ENCODE peak calls at places on chromosomes 12 and 14, in six cellular contexts. O is fibroblast of lung, K is K562, A is H1, C is endothelial cell of umbilical vein, E is neural progenitor cell. U is an unnamed sample.

GRCh38 chr12:50626026-50626425 is 121.2 kb downstream of the DIP2B start:
- DNase-seq in O (no peak), K (no peak), A (no peak), C (no peak), E (no peak), U (peak; percentile 85)

GRCh38 chr14:29461131-29461530 is 466.5 kb downstream of the PRKD1 start:
- DNase-seq in O (no peak), K (no peak), A (no peak), C (no peak), E (no peak), U (no peak)

GRCh38 chr14:80615831-80616230 is 325.7 kb downstream of the CEP128 start:
- DNase-seq in O (no peak), K (no peak), A (no peak), C (no peak), E (no peak), U (no peak)

GRCh38 chr12:10967409-10967808 is 19.3 kb downstream of the TAS2R50 start:
- DNase-seq in O (peak; percentile 62), K (no peak), A (no peak), C (peak; percentile 79), E (no peak), U (peak; percentile 30)

GRCh38 chr12:121963341-121964018 is 45.1 kb downstream of the CFAP251 start:
- DNase-seq in O (no peak), K (no peak), A (no peak), C (no peak), E (no peak), U (no peak)

GRCh38 chr14:61430066-61430757 is 108.8 kb downstream of the PRKCH start:
- DNase-seq in O (no peak), K (no peak), A (no peak), C (no peak), E (no peak), U (no peak)

GRCh38 chr12:569803-570236 is 93.4 kb downstream of the NINJ2 start:
- DNase-seq in O (peak; percentile 77), K (peak; percentile 86), A (no peak), C (peak; percentile 58), E (peak; percentile 92), U (no peak)

GRCh38 chr12:34401659-34402227 is 379.4 kb downstream of the ALG10 start:
- DNase-seq in O (no peak), K (peak; percentile 1), A (no peak), C (no peak), E (no peak), U (no peak)

GRCh38 chr14:82182646-82183045 is 649.0 kb upstream of the SEL1L start:
- DNase-seq in O (no peak), K (no peak), A (no peak), C (no peak), E (no peak), U (no peak)

GRCh38 chr12:54890339-54890738 is 36.0 kb downstream of the MUCL1 start:
- DNase-seq in O (no peak), K (no peak), A (no peak), C (no peak), E (no peak), U (no peak)

GRCh38 chr12:79635676-79636075 is 55.1 kb downstream of the PAWR start:
- DNase-seq in O (no peak), K (no peak), A (no peak), C (no peak), E (no peak), U (peak; percentile 53)

GRCh38 chr12:57110189-57111045 is 745 bp downstream of the STAT6 start:
- DNase-seq in O (no peak), K (peak; percentile 78), A (no peak), C (peak; percentile 59), E (peak; percentile 91), U (no peak)

GRCh38 chr12:42507031-42507430 is 82.5 kb downstream of the PRICKLE1 start:
- DNase-seq in O (no peak), K (no peak), A (no peak), C (no peak), E (no peak), U (no peak)

GRCh38 chr12:89258240-89258969 is 93.9 kb downstream of the DUSP6 start:
- DNase-seq in O (no peak), K (no peak), A (no peak), C (no peak), E (no peak), U (no peak)

GRCh38 chr12:13211191-13211858 is 14.8 kb downstream of the EMP1 start:
- DNase-seq in O (peak; percentile 82), K (no peak), A (no peak), C (no peak), E (no peak), U (no peak)

GRCh38 chr12:12691549-12691948 is 4.4 kb downstream of the GPR19 start:
- DNase-seq in O (no peak), K (no peak), A (no peak), C (no peak), E (no peak), U (no peak)

GRCh38 chr14:83133986-83134664 is 1600.5 kb upstream of the SEL1L start:
- DNase-seq in O (no peak), K (no peak), A (no peak), C (no peak), E (peak; percentile 69), U (no peak)

GRCh38 chr12:94297325-94297724 is 148.9 kb downstream of the PLXNC1 start:
- DNase-seq in O (no peak), K (no peak), A (no peak), C (no peak), E (no peak), U (no peak)

GRCh38 chr14:64826845-64827244 is 52.9 kb downstream of the SPTB start:
- DNase-seq in O (no peak), K (no peak), A (no peak), C (no peak), E (no peak), U (no peak)

GRCh38 chr12:89067436-89067835 is 284.9 kb downstream of the DUSP6 start:
- DNase-seq in O (peak; percentile 93), K (no peak), A (no peak), C (no peak), E (no peak), U (no peak)

GRCh38 chr14:100668352-100668751 is 58.3 kb upstream of the DLK1 start:
- DNase-seq in O (no peak), K (no peak), A (no peak), C (no peak), E (no peak), U (no peak)

GRCh38 chr12:102216086-102216691 is 18.6 kb upstream of the PMCH start:
- DNase-seq in O (peak; percentile 63), K (no peak), A (no peak), C (peak; percentile 55), E (no peak), U (no peak)

GRCh38 chr12:70443274-70443673 is 77.2 kb downstream of the KCNMB4 start:
- DNase-seq in O (peak; percentile 58), K (no peak), A (no peak), C (peak; percentile 8), E (no peak), U (no peak)

DNA sequence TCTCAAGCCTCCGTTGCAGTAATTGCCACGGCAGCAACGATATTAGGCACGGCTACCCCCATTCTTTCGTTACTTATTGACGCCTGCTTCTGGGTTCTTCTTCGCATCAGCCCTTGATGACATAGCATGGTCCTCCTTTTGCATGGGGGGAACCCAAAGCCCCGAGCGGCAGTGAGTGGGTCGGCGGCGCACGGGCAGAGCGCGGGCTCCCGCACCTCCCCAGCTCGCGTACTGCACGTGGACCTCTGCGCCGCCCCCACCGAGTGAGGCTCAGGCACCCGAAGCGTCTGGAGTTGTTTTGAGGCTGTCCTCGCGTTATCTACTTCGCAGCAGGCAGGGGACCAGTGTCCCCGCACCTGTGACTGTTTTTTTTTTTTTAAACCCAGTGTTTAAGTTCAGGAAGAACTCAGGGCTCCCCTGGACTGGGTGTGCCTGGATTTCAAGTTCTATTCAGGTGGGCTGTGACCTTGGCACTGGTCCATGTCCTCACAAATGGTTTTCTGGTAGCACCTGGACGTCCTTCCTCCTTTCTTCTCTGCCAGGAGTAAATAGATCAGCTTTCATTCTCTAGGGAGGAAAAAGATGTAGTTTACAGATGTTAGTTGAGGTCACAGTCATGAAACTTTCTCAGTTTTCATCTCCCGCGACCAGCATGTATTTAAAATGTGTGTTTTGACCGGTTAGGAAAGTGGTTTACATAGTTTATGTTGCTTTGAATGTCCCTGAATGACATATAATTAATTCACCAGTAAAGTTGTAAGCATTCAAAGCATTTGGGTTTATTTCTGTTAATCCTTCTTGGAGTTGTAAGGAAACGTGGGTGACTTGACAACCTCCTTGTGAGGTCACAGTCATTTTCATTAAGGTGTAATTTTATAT is 1.4 kb upstream of the FOXN4 start:
- DNase-seq in O (no peak), K (peak; percentile 43), A (no peak), C (no peak), E (peak; percentile 36), U (no peak)
- TF ChIP-seq EZH2 in O (peak; percentile 89), K (peak; percentile 85), A (peak; percentile 68), C (peak; percentile 99), E (peak; percentile 88), U (no peak)

GRCh38 chr12:110578522-110579238 is 4.4 kb downstream of the PPTC7 start:
- DNase-seq in O (no peak), K (no peak), A (no peak), C (no peak), E (no peak), U (no peak)
- H3K9ac ChIP-seq in O (no peak overlapping the region), K (peak overlapping the region; percentile 59), A (no peak overlapping the region), C (no peak overlapping the region), E (no peak overlapping the region), U (no peak overlapping the region)

GRCh38 chr12:1576410-1577240 is 17.8 kb downstream of the FBXL14 start:
- DNase-seq in O (peak; percentile 82), K (no peak), A (no peak), C (no peak), E (no peak), U (peak; percentile 71)

GRCh38 chr12:1573960-1574862 is 20.2 kb downstream of the FBXL14 start:
- DNase-seq in O (no peak), K (no peak), A (no peak), C (no peak), E (no peak), U (no peak)

GRCh38 chr12:1575287-1575798 is 19.0 kb downstream of the FBXL14 start:
- DNase-seq in O (no peak), K (no peak), A (no peak), C (no peak), E (no peak), U (no peak)

GRCh38 chr12:1574863-1575254 is 19.5 kb downstream of the FBXL14 start:
- DNase-seq in O (no peak), K (no peak), A (no peak), C (no peak), E (no peak), U (no peak)

DNA sequence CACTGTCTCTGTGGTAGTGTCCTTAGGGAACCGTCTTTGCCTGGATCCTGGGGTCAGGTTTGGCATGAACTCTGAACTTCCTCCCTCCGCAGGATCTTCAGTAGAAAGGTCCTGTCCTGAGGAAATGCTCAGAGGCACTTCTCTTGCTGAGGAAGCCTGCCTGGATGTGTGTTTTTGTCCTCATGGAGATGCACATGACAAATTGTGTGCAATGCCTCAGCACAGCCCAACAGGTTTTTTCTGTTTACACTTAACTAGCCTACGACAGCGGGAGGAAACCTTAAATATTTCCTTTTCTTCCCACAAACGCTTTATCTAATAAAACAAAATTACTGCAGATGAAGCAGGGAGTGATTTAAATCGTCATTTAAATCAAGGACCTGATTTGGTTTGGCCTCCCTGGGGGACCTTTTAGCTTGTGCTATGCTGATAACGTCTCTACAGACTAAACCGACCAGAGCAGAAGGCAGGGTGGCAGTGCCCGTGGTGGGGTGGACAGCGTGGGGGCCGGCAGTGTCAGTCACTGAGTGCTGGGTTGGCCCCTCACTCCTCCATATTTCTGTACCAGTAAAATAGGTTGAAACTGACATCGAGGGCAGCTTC is 18.5 kb downstream of the FBXL14 start:
- DNase-seq in O (no peak), K (no peak), A (no peak), C (no peak), E (no peak), U (peak; percentile 70)
- H3K4me3 ChIP-seq in O (peak overlapping the region; percentile 31), K (no peak overlapping the region), A (no peak overlapping the region), C (no peak overlapping the region), E (no peak overlapping the region), U (peak overlapping the region; percentile 61)

GRCh38 chr12:4268549-4269181 is 4.9 kb upstream of the CCND2 start:
- DNase-seq in O (no peak), K (no peak), A (no peak), C (peak; percentile 40), E (peak; percentile 31), U (no peak)
- TF ChIP-seq EZH2 in O (peak; percentile 99), K (peak; percentile 65), A (peak; percentile 55), C (peak; percentile 86), E (peak; percentile 71), U (no peak)

U was measured in SK-N-MC.